ENCODE peak calls at places on chromosomes 16 and 17, in four cellular contexts. One of them, this sample, is unnamed.

GRCh38 chr16:17529982-17530760 is 59.4 kb upstream of the XYLT1 start:
- DNase-seq in HL-60: no peak
- DNase-seq in RPMI7951: no peak
- DNase-seq in A549: no peak
- DNase-seq in this sample: peak

GRCh38 chr16:77043076-77043475 is 147.9 kb upstream of the MON1B start:
- DNase-seq in HL-60: no peak
- DNase-seq in RPMI7951: peak
- DNase-seq in A549: peak
- DNase-seq in this sample: peak

GRCh38 chr16:71754652-71755051 is 30.2 kb upstream of the PHLPP2 start:
- DNase-seq in HL-60: no peak
- DNase-seq in RPMI7951: no peak
- DNase-seq in A549: no peak
- DNase-seq in this sample: no peak

GRCh38 chr17:65359016-65359415 is 202.4 kb downstream of the AXIN2 start:
- DNase-seq in HL-60: no peak
- DNase-seq in RPMI7951: peak
- DNase-seq in A549: no peak
- DNase-seq in this sample: peak

GRCh38 chr17:62109378-62109902 is 44.4 kb upstream of the MED13 start:
- DNase-seq in HL-60: peak
- DNase-seq in RPMI7951: peak
- DNase-seq in A549: peak
- DNase-seq in this sample: peak

GRCh38 chr17:8048236-8048635 is 9.4 kb downstream of the ALOX15B start:
- DNase-seq in HL-60: no peak
- DNase-seq in RPMI7951: no peak
- DNase-seq in A549: no peak
- DNase-seq in this sample: no peak

GRCh38 chr17:61259360-61259759 is 140.3 kb upstream of the TBX2 start:
- DNase-seq in HL-60: no peak
- DNase-seq in RPMI7951: no peak
- DNase-seq in A549: no peak
- DNase-seq in this sample: no peak

GRCh38 chr16:4580245-4580644 is 24.1 kb downstream of the C16orf96 start:
- DNase-seq in HL-60: no peak
- DNase-seq in RPMI7951: no peak
- DNase-seq in A549: peak
- DNase-seq in this sample: no peak

GRCh38 chr17:28758411-28759121 is 14.8 kb downstream of the TRAF4 start:
- DNase-seq in HL-60: no peak
- DNase-seq in RPMI7951: no peak
- DNase-seq in A549: no peak
- DNase-seq in this sample: no peak

GRCh38 chr17:65666869-65667268 is 105.4 kb upstream of the AXIN2 start:
- DNase-seq in HL-60: no peak
- DNase-seq in RPMI7951: no peak
- DNase-seq in A549: no peak
- DNase-seq in this sample: no peak

GRCh38 chr16:14513389-14514107 is 116.5 kb downstream of the PARN start:
- DNase-seq in HL-60: no peak
- DNase-seq in RPMI7951: no peak
- DNase-seq in A549: no peak
- DNase-seq in this sample: no peak

GRCh38 chr17:35931794-35932419 is 1.3 kb upstream of the RDM1 start:
- DNase-seq in HL-60: no peak
- DNase-seq in RPMI7951: peak
- DNase-seq in A549: no peak
- DNase-seq in this sample: no peak

GRCh38 chr16:48382131-48382530 is 3.1 kb downstream of the SIAH1 start:
- DNase-seq in HL-60: no peak
- DNase-seq in RPMI7951: no peak
- DNase-seq in A549: no peak
- DNase-seq in this sample: no peak

GRCh38 chr17:31261596-31261995 is 35.4 kb downstream of the OMG start:
- DNase-seq in HL-60: no peak
- DNase-seq in RPMI7951: no peak
- DNase-seq in A549: no peak
- DNase-seq in this sample: no peak

GRCh38 chr17:60959696-60960095 is 282.0 kb downstream of the BCAS3 start:
- DNase-seq in HL-60: no peak
- DNase-seq in RPMI7951: peak
- DNase-seq in A549: no peak
- DNase-seq in this sample: no peak

GRCh38 chr17:68698761-68699160 is 97.6 kb upstream of the FAM20A start:
- DNase-seq in HL-60: no peak
- DNase-seq in RPMI7951: no peak
- DNase-seq in A549: no peak
- DNase-seq in this sample: no peak

GRCh38 chr17:78361227-78361683 is 1.4 kb upstream of the SOCS3 start:
- DNase-seq in HL-60: no peak
- DNase-seq in RPMI7951: no peak
- DNase-seq in A549: no peak
- DNase-seq in this sample: no peak

GRCh38 chr16:50945136-50945535 is 203.2 kb downstream of the CYLD start:
- DNase-seq in HL-60: no peak
- DNase-seq in RPMI7951: no peak
- DNase-seq in A549: no peak
- DNase-seq in this sample: no peak

GRCh38 chr17:19730829-19731228 is 14.4 kb upstream of the SLC47A2 start:
- DNase-seq in HL-60: no peak
- DNase-seq in RPMI7951: no peak
- DNase-seq in A549: no peak
- DNase-seq in this sample: no peak

GRCh38 chr16:55116165-55116894 is 185.7 kb downstream of the IRX5 start:
- DNase-seq in HL-60: no peak
- DNase-seq in RPMI7951: peak
- DNase-seq in A549: no peak
- DNase-seq in this sample: no peak

GRCh38 chr16:58345574-58346354 is 46.5 kb upstream of the GINS3 start:
- DNase-seq in HL-60: no peak
- DNase-seq in RPMI7951: no peak
- DNase-seq in A549: no peak
- DNase-seq in this sample: no peak

GRCh38 chr16:66516172-66516807 is 33.6 kb downstream of the TK2 start:
- DNase-seq in HL-60: peak
- DNase-seq in RPMI7951: no peak
- DNase-seq in A549: no peak
- DNase-seq in this sample: no peak

GRCh38 chr16:68064791-68065365 is 20.3 kb upstream of the NFATC3 start:
- DNase-seq in HL-60: no peak
- DNase-seq in RPMI7951: peak
- DNase-seq in A549: peak
- DNase-seq in this sample: peak

GRCh38 chr16:31251435-31251834 is 8.3 kb upstream of the ITGAM start:
- DNase-seq in HL-60: no peak
- DNase-seq in RPMI7951: no peak
- DNase-seq in A549: no peak
- DNase-seq in this sample: no peak

GRCh38 chr17:61305024-61305423 is 94.6 kb upstream of the TBX2 start:
- DNase-seq in HL-60: no peak
- DNase-seq in RPMI7951: no peak
- DNase-seq in A549: no peak
- DNase-seq in this sample: no peak

GRCh38 chr17:29162909-29163341 is 17.3 kb downstream of the MYO18A start:
- DNase-seq in HL-60: no peak
- DNase-seq in RPMI7951: no peak
- DNase-seq in A549: no peak
- DNase-seq in this sample: no peak